ENCODE peak calls at places on chromosomes 1 and 21, in seven cellular contexts. X is RPMI8226; Z is RWPE1; R is HCEC 1CT; F is activated CD4-positive, alpha-beta memory T cell treated with anti-CD3 and anti-CD28 coated beads for 36 hours; N is DMS53; U is lung. A is an unnamed sample.

GRCh38 chr1:116824631-116825399 is 70.6 kb downstream of the CD2 start:
- DNase-seq in R (no peak), Z (no peak), F (no peak), U (no peak), N (peak; percentile 60), X (no peak), A (no peak)

GRCh38 chr1:109249654-109250401 is 489 bp downstream of the CELSR2 start:
- DNase-seq in F (no peak), U (peak; percentile 26), N (peak; percentile 52), X (no peak), Z (no peak), R (no peak), A (no peak)

GRCh38 chr1:163166886-163167555 is 35.7 kb downstream of the RGS5 start:
- DNase-seq in N (no peak), F (no peak), Z (no peak), R (peak; percentile 60), U (no peak), X (no peak), A (no peak)

GRCh38 chr1:88973520-88974137 is 18.8 kb downstream of the KYAT3 start:
- DNase-seq in N (peak; percentile 73), Z (no peak), F (no peak), R (peak; percentile 40), U (no peak), X (peak; percentile 41), A (peak; percentile 59)

GRCh38 chr1:159925713-159926066 is 383 bp upstream of the TAGLN2 start:
- DNase-seq in R (peak; percentile 26), Z (peak; percentile 64), N (peak; percentile 52), U (no peak), F (peak; percentile 78), X (no peak), A (no peak)

GRCh38 chr21:36297938-36298572 is 21.9 kb upstream of the MORC3 start:
- DNase-seq in N (peak; percentile 46), R (no peak), X (peak; percentile 90), U (peak; percentile 47), Z (peak; percentile 56), F (peak; percentile 81), A (peak; percentile 55)

GRCh38 chr1:41714613-41715389 is 203.9 kb downstream of the HIVEP3 start:
- DNase-seq in U (no peak), Z (no peak), N (no peak), R (no peak), X (no peak), F (no peak), A (no peak)

GRCh38 chr1:163535807-163536206 is 214.1 kb downstream of the NUF2 start:
- DNase-seq in U (no peak), R (peak; percentile 53), F (no peak), N (peak; percentile 62), X (peak; percentile 9), Z (peak; percentile 2), A (no peak)

GRCh38 chr1:160981584-160982411 is 27.2 kb upstream of the ITLN2 start:
- DNase-seq in X (no peak), Z (no peak), R (no peak), U (no peak), F (peak; percentile 15), N (peak; percentile 36), A (no peak)

GRCh38 chr1:110086959-110087358 is 16.5 kb upstream of the ALX3 start:
- DNase-seq in R (no peak), N (no peak), X (no peak), U (no peak), Z (no peak), F (no peak), A (peak; percentile 85)

GRCh38 chr1:164699815-164700491 is 141.0 kb downstream of the PBX1 start:
- DNase-seq in U (no peak), F (no peak), Z (no peak), R (peak; percentile 25), N (no peak), X (no peak), A (no peak)

GRCh38 chr1:47865881-47866535 is 131.2 kb downstream of the TRABD2B start:
- DNase-seq in U (no peak), Z (no peak), N (peak; percentile 27), R (no peak), X (no peak), F (no peak), A (no peak)

GRCh38 chr1:84541679-84542078 is 32.6 kb downstream of the CTBS start:
- DNase-seq in Z (no peak), R (peak; percentile 12), F (no peak), U (no peak), N (peak; percentile 37), X (peak; percentile 2), A (no peak)

GRCh38 chr1:220045356-220046051 is 801 bp downstream of the EPRS1 start:
- DNase-seq in U (no peak), R (no peak), Z (peak; percentile 46), F (peak; percentile 43), X (peak; percentile 53), N (peak; percentile 57), A (peak; percentile 2)

GRCh38 chr1:241624925-241625324 is 15.2 kb downstream of the CHML start:
- DNase-seq in Z (no peak), N (no peak), X (no peak), F (no peak), U (no peak), R (no peak), A (peak; percentile 89)

GRCh38 chr1:4022715-4023114 is 122.6 kb upstream of the C1orf174 start:
- DNase-seq in Z (no peak), F (no peak), N (no peak), R (no peak), U (no peak), X (no peak), A (no peak)

GRCh38 chr1:23657659-23658275 is 33.8 kb upstream of the RPL11 start:
- DNase-seq in Z (peak; percentile 56), N (peak; percentile 73), R (peak; percentile 35), U (peak; percentile 47), X (peak; percentile 72), F (peak; percentile 63), A (no peak)

GRCh38 chr1:93798301-93798700 is 80.7 kb downstream of the DNTTIP2 start:
- DNase-seq in N (no peak), U (no peak), Z (no peak), F (no peak), R (peak; percentile 82), X (no peak), A (peak; percentile 91)

GRCh38 chr1:59543211-59543668 is 246.3 kb downstream of the FGGY start:
- DNase-seq in F (no peak), X (no peak), N (no peak), R (no peak), Z (no peak), U (no peak), A (no peak)

A was measured in PC-9.